ENCODE peak calls at places on chromosomes 7 and 10, in ten cellular contexts. T is right lobe of liver, X is tibial nerve, C is GM12891, N is heart left ventricle, P is vagina, I is A549, G is prostate gland, J is K562, U is lower leg skin. F is an unnamed sample.

GRCh38 chr7:27113991-27114866 is 11.7 kb upstream of the HOXA2 start:
- DNase-seq in T (no peak), X (no peak), C (no peak), N (no peak), P (peak; percentile 46), I (peak; percentile 80), G (peak; percentile 56), J (no peak), U (no peak), F (no peak)

GRCh38 chr7:148620749-148621372 is 30.3 kb downstream of the C7orf33 start:
- DNase-seq in T (peak; percentile 69), X (no peak), C (no peak), N (no peak), P (no peak), I (peak; percentile 32), G (no peak), J (peak; percentile 27), U (no peak), F (peak; percentile 17)

GRCh38 chr10:132397671-132398565 is 918 bp downstream of the PWWP2B start:
- DNase-seq in T (peak; percentile 79), X (no peak), C (no peak), N (no peak), P (no peak), I (peak; percentile 47), G (no peak), J (peak; percentile 55), U (no peak), F (peak; percentile 69)

GRCh38 chr10:331186-331585 is 195.9 kb downstream of the ZMYND11 start:
- DNase-seq in T (no peak), X (no peak), C (no peak), N (no peak), P (no peak), I (no peak), G (no peak), J (no peak), U (no peak), F (no peak)

GRCh38 chr7:107610353-107610752 is 30.3 kb downstream of the BCAP29 start:
- DNase-seq in T (no peak), X (no peak), C (no peak), N (no peak), P (no peak), I (no peak), G (no peak), J (no peak), U (no peak), F (no peak)

GRCh38 chr7:138729444-138729843 is 28.3 kb upstream of the SVOPL start:
- DNase-seq in T (no peak), X (no peak), C (no peak), N (no peak), P (no peak), I (no peak), G (no peak), J (no peak), U (no peak), F (no peak)

GRCh38 chr10:60209874-60210584 is 179.6 kb downstream of the ANK3 start:
- DNase-seq in T (no peak), X (no peak), C (no peak), N (no peak), P (no peak), I (no peak), G (no peak), J (no peak), U (no peak), F (no peak)

GRCh38 chr10:31136951-31137885 is 105.6 kb upstream of the ZNF438 start:
- DNase-seq in T (no peak), X (peak; percentile 1), C (no peak), N (no peak), P (no peak), I (no peak), G (no peak), J (no peak), U (no peak), F (no peak)

GRCh38 chr7:102024005-102024768 is 206.8 kb downstream of the CUX1 start:
- DNase-seq in T (no peak), X (no peak), C (no peak), N (peak; percentile 43), P (no peak), I (no peak), G (no peak), J (no peak), U (no peak), F (no peak)

GRCh38 chr7:113548561-113548960 is 370.2 kb downstream of the PPP1R3A start:
- DNase-seq in T (no peak), X (no peak), C (no peak), N (no peak), P (no peak), I (no peak), G (no peak), J (no peak), U (no peak), F (no peak)

GRCh38 chr10:43037942-43038782 is 38.7 kb upstream of the RET start:
- DNase-seq in T (no peak), X (no peak), C (no peak), N (no peak), P (peak; percentile 93), I (no peak), G (no peak), J (no peak), U (peak; percentile 9), F (no peak)

GRCh38 chr7:134920026-134920758 is 66.1 kb upstream of the AGBL3 start:
- DNase-seq in T (no peak), X (no peak), C (no peak), N (no peak), P (no peak), I (peak; percentile 45), G (no peak), J (no peak), U (no peak), F (no peak)

GRCh38 chr10:43055991-43056567 is 20.8 kb upstream of the RET start:
- DNase-seq in T (peak; percentile 65), X (no peak), C (no peak), N (peak; percentile 23), P (no peak), I (no peak), G (no peak), J (no peak), U (no peak), F (no peak)

GRCh38 chr10:107614939-107615665 is 450.6 kb upstream of the SORCS1 start:
- DNase-seq in T (no peak), X (no peak), C (no peak), N (no peak), P (no peak), I (no peak), G (no peak), J (no peak), U (no peak), F (no peak)

DNA sequence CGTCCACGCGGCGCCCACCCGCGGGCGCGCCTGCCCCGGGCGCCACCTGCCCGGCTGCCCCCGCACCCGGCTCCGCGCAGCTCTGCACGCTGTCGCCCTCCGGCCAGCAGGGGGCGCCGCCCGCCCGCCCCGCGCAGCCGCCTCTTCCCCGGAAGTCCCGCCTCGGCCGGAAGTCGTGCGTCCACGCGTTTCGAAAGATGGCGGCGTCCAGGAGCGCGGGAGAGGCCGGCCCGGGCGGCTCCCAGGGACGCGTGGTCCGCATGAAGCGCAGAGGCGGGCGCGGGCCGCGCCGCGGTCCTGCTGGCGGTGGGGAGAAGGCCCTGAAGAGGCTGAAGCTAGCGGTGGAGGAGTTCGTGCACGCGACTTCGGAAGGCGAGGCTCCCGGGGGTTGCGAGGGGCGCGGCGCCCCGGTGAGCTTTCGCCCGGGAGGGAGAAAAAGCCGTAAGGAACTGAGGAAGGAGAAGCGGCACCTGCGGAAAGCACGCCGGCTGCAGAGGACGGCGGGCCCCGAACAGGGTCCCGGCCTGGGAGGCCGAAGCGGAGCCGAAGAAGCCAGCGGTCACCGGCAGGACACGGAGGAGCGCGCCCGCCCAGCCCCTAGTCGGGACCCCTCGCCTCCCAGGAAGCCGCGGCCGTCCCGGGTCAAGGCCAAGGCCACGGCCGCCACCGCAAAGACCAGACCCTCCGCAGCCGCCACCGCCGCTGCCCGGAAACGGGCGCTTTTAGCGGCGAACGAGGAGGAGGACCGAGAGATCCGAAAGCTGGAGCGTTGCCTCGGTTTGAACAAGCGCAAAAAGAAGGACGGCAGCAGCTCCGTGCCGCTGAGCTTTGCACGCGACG is at the start of gene NOM1:
- DNase-seq in T (peak; percentile 92), X (peak; percentile 79), C (peak; percentile 98), N (peak; percentile 94), P (no peak), I (peak; percentile 86), G (peak; percentile 75), J (peak; percentile 97), U (peak; percentile 84), F (peak; percentile 81)
- TF ChIP-seq POLR2A in T (peak; percentile 65), X (no peak), C (peak; percentile 87), N (peak; percentile 55), P (no peak), I (peak; percentile 69), G (no peak), J (peak; percentile 94), U (no peak), F (peak; percentile 82)

DNA sequence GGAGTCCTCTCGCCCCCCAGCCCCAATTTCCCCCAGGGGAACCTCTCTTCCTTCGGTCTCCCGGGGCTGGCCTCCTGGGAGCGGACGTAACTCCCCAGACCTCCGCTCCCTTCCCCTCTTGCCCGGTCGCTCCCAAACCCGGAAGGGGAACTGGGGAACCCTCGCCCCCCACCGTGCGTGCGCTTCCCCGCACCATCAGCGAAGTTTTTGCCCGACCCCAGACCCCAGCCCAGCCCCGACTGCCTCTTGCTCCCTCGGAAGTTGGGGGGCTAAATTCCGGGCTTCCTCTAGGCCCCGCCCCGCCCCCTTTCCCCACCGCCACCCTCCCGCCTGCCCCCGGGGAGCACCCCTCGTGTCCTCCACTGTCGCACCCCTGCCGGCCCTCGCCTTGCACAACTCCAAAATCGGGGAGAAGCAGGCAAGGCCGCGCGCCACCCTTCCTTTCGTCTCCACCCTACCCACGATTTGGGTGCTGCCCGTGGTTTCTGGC is 447 bp downstream of the GNB2 start:
- DNase-seq in T (peak; percentile 65), X (peak; percentile 54), C (peak; percentile 20), N (no peak), P (no peak), I (no peak), G (no peak), J (peak; percentile 71), U (no peak), F (no peak)
- TF ChIP-seq POLR2A in T (peak; percentile 17), X (no peak), C (no peak), N (no peak), P (no peak), I (no peak), G (no peak), J (peak; percentile 10), U (no peak), F (peak; percentile 12)

DNA sequence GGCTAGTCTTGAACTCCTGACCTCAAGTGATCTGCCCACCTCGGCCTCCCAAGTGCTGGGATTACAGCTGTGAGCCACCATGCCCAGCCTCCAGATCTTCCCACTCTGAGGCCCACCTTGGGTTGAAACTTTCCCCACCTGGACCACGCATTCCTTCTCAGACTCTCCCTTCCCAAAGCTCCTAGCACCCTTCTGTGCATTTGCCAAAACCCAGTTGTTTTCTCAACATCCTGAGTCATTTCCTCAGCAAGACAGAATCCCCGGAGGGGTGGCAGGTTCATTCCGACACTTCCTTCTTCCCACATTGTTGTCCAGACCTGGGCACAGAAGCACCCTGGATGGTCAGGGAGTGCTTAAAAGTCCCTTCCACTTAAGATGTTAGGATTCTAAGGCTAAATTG is 28.9 kb downstream of the BAG3 start:
- DNase-seq in T (no peak), X (no peak), C (no peak), N (peak; percentile 19), P (no peak), I (peak; percentile 70), G (peak; percentile 49), J (no peak), U (peak; percentile 59), F (peak; percentile 78)
- TF ChIP-seq POLR2A in T (no peak), X (no peak), C (no peak), N (no peak), P (no peak), I (no peak), G (no peak), J (no peak), U (no peak), F (no peak)

GRCh38 chr10:52965938-52966401 is 193.4 kb upstream of the MBL2 start:
- DNase-seq in T (no peak), X (no peak), C (peak; percentile 32), N (no peak), P (no peak), I (no peak), G (no peak), J (no peak), U (no peak), F (no peak)
- TF ChIP-seq POLR2A in T (no peak), X (no peak), C (no peak), N (no peak), P (no peak), I (no peak), G (no peak), J (no peak), U (no peak), F (no peak)

F was measured in H54.